ENCODE peak calls at places on chromosomes 12 and 14, in five cellular contexts. B is HepG2, G is MM.1S, W is foreskin fibroblast, E is RPMI7951. Z is an unnamed sample.

GRCh38 chr12:87848248-87848868 is 180.8 kb downstream of the C12orf50 start:
- DNase-seq in E (peak), G (peak), B (peak), W (peak), Z (peak)

GRCh38 chr14:101738921-101739320 is 22.6 kb upstream of the PPP2R5C start:
- DNase-seq in B (no peak), E (no peak), G (no peak), W (no peak), Z (no peak)

GRCh38 chr12:22792198-22792597 is 167.2 kb downstream of the ETNK1 start:
- DNase-seq in E (no peak), W (no peak), B (no peak), G (no peak), Z (no peak)

GRCh38 chr14:98889836-98890185 is 382.2 kb downstream of the BCL11B start:
- DNase-seq in G (no peak), W (no peak), E (no peak), B (no peak), Z (no peak)

GRCh38 chr12:4220489-4220888 is 53.1 kb upstream of the CCND2 start:
- DNase-seq in W (no peak), E (no peak), B (no peak), G (no peak), Z (no peak)

GRCh38 chr12:130300090-130300489 is 37.6 kb upstream of the PIWIL1 start:
- DNase-seq in E (no peak), W (no peak), B (no peak), G (no peak), Z (no peak)

GRCh38 chr14:104746071-104746545 is 6.8 kb upstream of the SIVA1 start:
- DNase-seq in B (no peak), E (no peak), G (no peak), W (no peak), Z (no peak)

GRCh38 chr12:34292736-34293625 is 270.7 kb downstream of the ALG10 start:
- DNase-seq in W (no peak), B (peak), G (no peak), E (peak), Z (no peak)

GRCh38 chr14:100887728-100888335 is 15.7 kb downstream of the RTL1 start:
- DNase-seq in E (no peak), G (no peak), W (no peak), B (no peak), Z (no peak)

GRCh38 chr12:116012757-116013156 is 264.7 kb downstream of the MED13L start:
- DNase-seq in E (no peak), G (no peak), B (no peak), W (no peak), Z (no peak)

GRCh38 chr12:91272456-91273063 is 89.9 kb upstream of the DCN start:
- DNase-seq in W (peak), E (no peak), B (no peak), G (no peak), Z (no peak)

GRCh38 chr12:549476-550082 is 89.8 kb downstream of the B4GALNT3 start:
- DNase-seq in G (no peak), B (no peak), E (no peak), W (no peak), Z (no peak)

GRCh38 chr12:82527165-82527780 is 159.4 kb upstream of the TMTC2 start:
- DNase-seq in B (peak), G (peak), W (peak), E (peak), Z (peak)

GRCh38 chr12:72546106-72546505 is 273.9 kb downstream of the TRHDE start:
- DNase-seq in E (no peak), G (no peak), W (peak), B (no peak), Z (no peak)

GRCh38 chr12:124928095-124928911 is 13.9 kb upstream of the UBC start:
- DNase-seq in E (no peak), G (no peak), B (no peak), W (peak), Z (no peak)

GRCh38 chr14:81172881-81173280 is 47.9 kb downstream of the GTF2A1 start:
- DNase-seq in B (no peak), W (peak), E (no peak), G (no peak), Z (peak)

GRCh38 chr14:74962493-74962892 is 7.1 kb upstream of the PGF start:
- DNase-seq in E (no peak), W (no peak), G (no peak), B (no peak), Z (peak)

GRCh38 chr12:124884587-124885438 is 21.1 kb upstream of the SCARB1 start:
- DNase-seq in G (peak), B (peak), W (no peak), E (no peak), Z (peak)

GRCh38 chr12:67940780-67941243 is 48.4 kb upstream of the IFNG-AS1 start:
- DNase-seq in B (peak), G (no peak), E (peak), W (peak), Z (no peak)

GRCh38 chr14:49893309-49894213 is 679 bp downstream of the ARF6 start:
- DNase-seq in E (peak), G (peak), B (no peak), W (peak), Z (peak)

GRCh38 chr14:41022932-41023331 is 583.7 kb upstream of the LRFN5 start:
- DNase-seq in W (peak), E (peak), B (no peak), G (no peak), Z (no peak)

GRCh38 chr12:29320295-29321090 is 60.5 kb downstream of the ERGIC2 start:
- DNase-seq in B (peak), E (peak), W (peak), G (no peak), Z (no peak)

GRCh38 chr12:17992002-17992656 is 97.9 kb downstream of the RERGL start:
- DNase-seq in E (peak), W (peak), B (peak), G (peak), Z (peak)

GRCh38 chr12:74337951-74338350 is 199.7 kb upstream of the ATXN7L3B start:
- DNase-seq in G (no peak), W (peak), E (peak), B (peak), Z (no peak)

GRCh38 chr12:10612954-10613333 is 465 bp downstream of the MAGOHB start:
- DNase-seq in E (peak), W (no peak), B (no peak), G (no peak), Z (no peak)

GRCh38 chr12:70415987-70416386 is 49.9 kb downstream of the KCNMB4 start:
- DNase-seq in E (no peak), W (no peak), G (peak), B (no peak), Z (peak)

GRCh38 chr14:22598896-22599244 is 770 bp downstream of the ABHD4 start:
- DNase-seq in B (peak), E (peak), G (peak), W (peak), Z (peak)

GRCh38 chr14:99524804-99525698 is 43.8 kb downstream of the CCNK start:
- DNase-seq in G (no peak), W (peak), E (peak), B (no peak), Z (peak)

GRCh38 chr14:29390046-29390841 is 537.4 kb downstream of the PRKD1 start:
- DNase-seq in W (peak), B (no peak), E (no peak), G (no peak), Z (no peak)

GRCh38 chr12:67989184-67989965 is at the start of gene IFNG-AS1:
- DNase-seq in W (no peak), B (no peak), G (peak), E (no peak), Z (peak)

GRCh38 chr14:99574099-99574880 is 29.7 kb downstream of the CCDC85C start:
- DNase-seq in E (peak), G (no peak), B (peak), W (peak), Z (no peak)

GRCh38 chr12:92331383-92331782 is 185.7 kb upstream of the BTG1 start:
- DNase-seq in G (no peak), B (no peak), W (no peak), E (no peak), Z (no peak)

GRCh38 chr12:65086236-65086635 is 34.9 kb downstream of the WIF1 start:
- DNase-seq in G (no peak), B (no peak), W (no peak), E (no peak), Z (no peak)

GRCh38 chr14:43665570-43666267 is 841.4 kb downstream of the FSCB start:
- DNase-seq in G (no peak), E (no peak), W (no peak), B (no peak), Z (no peak)

Z was measured in OCI-LY7.